ENCODE peak calls at places on chromosome 1, in six cellular contexts. One of them, this sample, is unnamed.

GRCh38 chr1:233470738-233471499 is 143.0 kb upstream of the KCNK1 start:
- DNase-seq in NCI-H345: no peak
- DNase-seq in neural crest cell: no peak
- DNase-seq in PC-9: no peak
- DNase-seq in left ventricle myocardium inferior: no peak
- DNase-seq in naive thymus-derived CD4-positive, alpha-beta T cell: no peak
- DNase-seq in this sample: no peak

GRCh38 chr1:26543444-26543835 is 13.9 kb downstream of the RPS6KA1 start:
- DNase-seq in left ventricle myocardium inferior: no peak
- DNase-seq in naive thymus-derived CD4-positive, alpha-beta T cell: no peak
- DNase-seq in PC-9: no peak
- DNase-seq in NCI-H345: no peak
- DNase-seq in neural crest cell: no peak
- DNase-seq in this sample: no peak

GRCh38 chr1:203828424-203828823 is 33.0 kb upstream of the SNRPE start:
- DNase-seq in PC-9: no peak
- DNase-seq in left ventricle myocardium inferior: no peak
- DNase-seq in naive thymus-derived CD4-positive, alpha-beta T cell: no peak
- DNase-seq in neural crest cell: no peak
- DNase-seq in NCI-H345: no peak
- DNase-seq in this sample: no peak

GRCh38 chr1:10295471-10296085 is 85.2 kb downstream of the KIF1B start:
- DNase-seq in NCI-H345: no peak
- DNase-seq in naive thymus-derived CD4-positive, alpha-beta T cell: no peak
- DNase-seq in neural crest cell: peak
- DNase-seq in left ventricle myocardium inferior: no peak
- DNase-seq in PC-9: no peak
- DNase-seq in this sample: no peak

GRCh38 chr1:22639286-22639685 is 2.9 kb downstream of the C1QA start:
- DNase-seq in naive thymus-derived CD4-positive, alpha-beta T cell: no peak
- DNase-seq in NCI-H345: no peak
- DNase-seq in left ventricle myocardium inferior: peak
- DNase-seq in neural crest cell: no peak
- DNase-seq in PC-9: no peak
- DNase-seq in this sample: no peak

GRCh38 chr1:94821636-94822305 is 1.6 kb downstream of the SLC44A3 start:
- DNase-seq in naive thymus-derived CD4-positive, alpha-beta T cell: no peak
- DNase-seq in PC-9: no peak
- DNase-seq in NCI-H345: peak
- DNase-seq in left ventricle myocardium inferior: no peak
- DNase-seq in neural crest cell: no peak
- DNase-seq in this sample: no peak

GRCh38 chr1:15295676-15296075 is 48.7 kb downstream of the FHAD1 start:
- DNase-seq in naive thymus-derived CD4-positive, alpha-beta T cell: no peak
- DNase-seq in left ventricle myocardium inferior: no peak
- DNase-seq in neural crest cell: no peak
- DNase-seq in NCI-H345: no peak
- DNase-seq in PC-9: no peak
- DNase-seq in this sample: no peak

GRCh38 chr1:247747616-247748015 is 325 bp downstream of the OR14A2 start:
- DNase-seq in neural crest cell: no peak
- DNase-seq in left ventricle myocardium inferior: no peak
- DNase-seq in PC-9: no peak
- DNase-seq in NCI-H345: no peak
- DNase-seq in naive thymus-derived CD4-positive, alpha-beta T cell: no peak
- DNase-seq in this sample: no peak

GRCh38 chr1:2311184-2312032 is 79.9 kb downstream of the MORN1 start:
- DNase-seq in left ventricle myocardium inferior: peak
- DNase-seq in naive thymus-derived CD4-positive, alpha-beta T cell: peak
- DNase-seq in neural crest cell: peak
- DNase-seq in PC-9: peak
- DNase-seq in NCI-H345: peak
- DNase-seq in this sample: no peak

GRCh38 chr1:151570819-151571218 is 30.7 kb downstream of the TUFT1 start:
- DNase-seq in left ventricle myocardium inferior: no peak
- DNase-seq in PC-9: peak
- DNase-seq in neural crest cell: no peak
- DNase-seq in naive thymus-derived CD4-positive, alpha-beta T cell: no peak
- DNase-seq in NCI-H345: peak
- DNase-seq in this sample: no peak

GRCh38 chr1:218336353-218336752 is 8.8 kb upstream of the TGFB2 start:
- DNase-seq in neural crest cell: no peak
- DNase-seq in left ventricle myocardium inferior: no peak
- DNase-seq in PC-9: no peak
- DNase-seq in NCI-H345: peak
- DNase-seq in naive thymus-derived CD4-positive, alpha-beta T cell: no peak
- DNase-seq in this sample: peak

GRCh38 chr1:20261095-20261494 is 29.6 kb upstream of the VWA5B1 start:
- DNase-seq in left ventricle myocardium inferior: no peak
- DNase-seq in NCI-H345: no peak
- DNase-seq in PC-9: no peak
- DNase-seq in naive thymus-derived CD4-positive, alpha-beta T cell: no peak
- DNase-seq in neural crest cell: no peak
- DNase-seq in this sample: no peak

GRCh38 chr1:203273869-203274602 is 31.3 kb upstream of the BTG2 start:
- DNase-seq in naive thymus-derived CD4-positive, alpha-beta T cell: no peak
- DNase-seq in NCI-H345: no peak
- DNase-seq in left ventricle myocardium inferior: peak
- DNase-seq in neural crest cell: no peak
- DNase-seq in PC-9: no peak
- DNase-seq in this sample: no peak

GRCh38 chr1:160204526-160205241 is 500 bp upstream of the PEA15 start:
- DNase-seq in PC-9: no peak
- DNase-seq in naive thymus-derived CD4-positive, alpha-beta T cell: no peak
- DNase-seq in neural crest cell: no peak
- DNase-seq in left ventricle myocardium inferior: no peak
- DNase-seq in NCI-H345: no peak
- DNase-seq in this sample: no peak

GRCh38 chr1:193951989-193952388 is 765.6 kb upstream of the B3GALT2 start:
- DNase-seq in left ventricle myocardium inferior: no peak
- DNase-seq in NCI-H345: no peak
- DNase-seq in neural crest cell: no peak
- DNase-seq in PC-9: no peak
- DNase-seq in naive thymus-derived CD4-positive, alpha-beta T cell: no peak
- DNase-seq in this sample: no peak

GRCh38 chr1:16013220-16013907 is 4.5 kb downstream of the HSPB7 start:
- DNase-seq in NCI-H345: no peak
- DNase-seq in neural crest cell: no peak
- DNase-seq in naive thymus-derived CD4-positive, alpha-beta T cell: no peak
- DNase-seq in PC-9: no peak
- DNase-seq in left ventricle myocardium inferior: peak
- DNase-seq in this sample: no peak

GRCh38 chr1:156920233-156921052 is at the start of gene LRRC71:
- DNase-seq in left ventricle myocardium inferior: peak
- DNase-seq in NCI-H345: peak
- DNase-seq in naive thymus-derived CD4-positive, alpha-beta T cell: peak
- DNase-seq in PC-9: no peak
- DNase-seq in neural crest cell: peak
- DNase-seq in this sample: no peak

GRCh38 chr1:178784131-178784536 is 59.1 kb downstream of the RALGPS2 start:
- DNase-seq in left ventricle myocardium inferior: no peak
- DNase-seq in neural crest cell: no peak
- DNase-seq in PC-9: no peak
- DNase-seq in naive thymus-derived CD4-positive, alpha-beta T cell: peak
- DNase-seq in NCI-H345: no peak
- DNase-seq in this sample: no peak

GRCh38 chr1:38500352-38500751 is 359.2 kb downstream of the RRAGC start:
- DNase-seq in NCI-H345: no peak
- DNase-seq in left ventricle myocardium inferior: no peak
- DNase-seq in neural crest cell: no peak
- DNase-seq in PC-9: no peak
- DNase-seq in naive thymus-derived CD4-positive, alpha-beta T cell: no peak
- DNase-seq in this sample: no peak

GRCh38 chr1:7860130-7860529 is 7.3 kb upstream of the UTS2 start:
- DNase-seq in NCI-H345: no peak
- DNase-seq in left ventricle myocardium inferior: no peak
- DNase-seq in naive thymus-derived CD4-positive, alpha-beta T cell: no peak
- DNase-seq in PC-9: no peak
- DNase-seq in neural crest cell: no peak
- DNase-seq in this sample: no peak

GRCh38 chr1:211874521-211875347 is 44.2 kb upstream of the LPGAT1 start:
- DNase-seq in naive thymus-derived CD4-positive, alpha-beta T cell: no peak
- DNase-seq in NCI-H345: no peak
- DNase-seq in PC-9: no peak
- DNase-seq in neural crest cell: no peak
- DNase-seq in left ventricle myocardium inferior: no peak
- DNase-seq in this sample: no peak

GRCh38 chr1:21284206-21285137 is 5.8 kb downstream of the ECE1 start:
- DNase-seq in naive thymus-derived CD4-positive, alpha-beta T cell: no peak
- DNase-seq in PC-9: no peak
- DNase-seq in NCI-H345: peak
- DNase-seq in neural crest cell: no peak
- DNase-seq in left ventricle myocardium inferior: no peak
- DNase-seq in this sample: no peak

GRCh38 chr1:14143777-14144176 is 443.8 kb downstream of the PRDM2 start:
- DNase-seq in left ventricle myocardium inferior: no peak
- DNase-seq in NCI-H345: no peak
- DNase-seq in naive thymus-derived CD4-positive, alpha-beta T cell: no peak
- DNase-seq in neural crest cell: no peak
- DNase-seq in PC-9: no peak
- DNase-seq in this sample: no peak

GRCh38 chr1:161192476-161193465 is 6.1 kb downstream of the ADAMTS4 start:
- DNase-seq in neural crest cell: peak
- DNase-seq in NCI-H345: peak
- DNase-seq in left ventricle myocardium inferior: peak
- DNase-seq in PC-9: peak
- DNase-seq in naive thymus-derived CD4-positive, alpha-beta T cell: peak
- DNase-seq in this sample: peak

GRCh38 chr1:63326473-63327380 is 4.4 kb downstream of the FOXD3 start:
- DNase-seq in naive thymus-derived CD4-positive, alpha-beta T cell: peak
- DNase-seq in NCI-H345: no peak
- DNase-seq in left ventricle myocardium inferior: no peak
- DNase-seq in PC-9: no peak
- DNase-seq in neural crest cell: peak
- DNase-seq in this sample: no peak

GRCh38 chr1:22641906-22642636 is 1.4 kb upstream of the C1QC start:
- DNase-seq in naive thymus-derived CD4-positive, alpha-beta T cell: peak
- DNase-seq in neural crest cell: peak
- DNase-seq in left ventricle myocardium inferior: peak
- DNase-seq in PC-9: no peak
- DNase-seq in NCI-H345: peak
- DNase-seq in this sample: peak

GRCh38 chr1:5312299-5312686 is 657.9 kb downstream of the AJAP1 start:
- DNase-seq in NCI-H345: no peak
- DNase-seq in naive thymus-derived CD4-positive, alpha-beta T cell: no peak
- DNase-seq in neural crest cell: no peak
- DNase-seq in left ventricle myocardium inferior: no peak
- DNase-seq in PC-9: no peak
- DNase-seq in this sample: peak

GRCh38 chr1:3419415-3420204 is 34.9 kb upstream of the ARHGEF16 start:
- DNase-seq in NCI-H345: no peak
- DNase-seq in PC-9: no peak
- DNase-seq in naive thymus-derived CD4-positive, alpha-beta T cell: no peak
- DNase-seq in left ventricle myocardium inferior: no peak
- DNase-seq in neural crest cell: no peak
- DNase-seq in this sample: no peak

GRCh38 chr1:100928128-100928527 is 32.2 kb downstream of the SLC30A7 start:
- DNase-seq in left ventricle myocardium inferior: no peak
- DNase-seq in neural crest cell: no peak
- DNase-seq in PC-9: no peak
- DNase-seq in NCI-H345: no peak
- DNase-seq in naive thymus-derived CD4-positive, alpha-beta T cell: no peak
- DNase-seq in this sample: peak

GRCh38 chr1:156076609-156077429 is 5.4 kb downstream of the MEX3A start:
- DNase-seq in NCI-H345: no peak
- DNase-seq in PC-9: no peak
- DNase-seq in neural crest cell: peak
- DNase-seq in left ventricle myocardium inferior: peak
- DNase-seq in naive thymus-derived CD4-positive, alpha-beta T cell: no peak
- DNase-seq in this sample: no peak